ENCODE peak calls at places on chromosomes 6 and 20, in eight cellular contexts. J, R, M, B, P, O, N and T are unnamed samples.

GRCh38 chr6:142478117-142478516 is 176.3 kb downstream of the ADGRG6 start:
- DNase-seq in P (no peak), R (no peak), N (peak), J (peak), M (peak), O (no peak), B (no peak), T (no peak)

GRCh38 chr20:34708621-34709043 is 4.5 kb downstream of the TP53INP2 start:
- DNase-seq in J (peak), R (no peak), B (peak), M (peak), O (no peak), P (peak), N (peak), T (no peak)

GRCh38 chr20:57941121-57941522 is 231.3 kb upstream of the PMEPA1 start:
- DNase-seq in O (no peak), M (no peak), J (no peak), B (peak), R (no peak), N (no peak), P (no peak), T (no peak)

GRCh38 chr6:146857960-146858308 is 259.2 kb downstream of the ADGB start:
- DNase-seq in O (no peak), J (no peak), N (no peak), M (no peak), B (no peak), R (no peak), P (no peak), T (no peak)

GRCh38 chr20:61925555-61926252 is 140.0 kb downstream of the TAF4 start:
- DNase-seq in O (no peak), R (no peak), P (no peak), N (no peak), M (no peak), B (no peak), J (no peak), T (peak)

GRCh38 chr6:69894578-69895347 is 28.4 kb downstream of the COL19A1 start:
- DNase-seq in B (no peak), P (no peak), N (peak), J (peak), O (peak), R (no peak), M (no peak), T (peak)

GRCh38 chr6:41884957-41885356 is 10.2 kb downstream of the USP49 start:
- DNase-seq in O (no peak), N (no peak), B (no peak), R (no peak), M (no peak), P (no peak), J (no peak), T (no peak)

GRCh38 chr6:12576389-12576788 is 140.2 kb upstream of the PHACTR1 start:
- DNase-seq in O (peak), J (no peak), N (no peak), M (no peak), P (no peak), R (no peak), B (no peak), T (peak)

GRCh38 chr6:116309001-116309400 is 29.3 kb upstream of the TSPYL1 start:
- DNase-seq in N (no peak), J (no peak), M (no peak), B (no peak), O (no peak), R (no peak), P (no peak), T (no peak)

GRCh38 chr20:3084283-3084985 is at the start of gene AVP:
- DNase-seq in M (no peak), B (no peak), J (no peak), O (no peak), P (no peak), N (no peak), R (no peak), T (no peak)

GRCh38 chr6:7087066-7087465 is 20.7 kb upstream of the RREB1 start:
- DNase-seq in B (no peak), N (peak), O (no peak), P (no peak), M (peak), R (no peak), J (no peak), T (no peak)

GRCh38 chr20:58078741-58079522 is 149.5 kb downstream of the ANKRD60 start:
- DNase-seq in N (no peak), B (no peak), M (no peak), J (no peak), R (no peak), O (no peak), P (no peak), T (peak)

GRCh38 chr6:136424901-136425300 is 125.3 kb downstream of the MAP7 start:
- DNase-seq in R (no peak), O (no peak), M (no peak), P (no peak), J (no peak), N (no peak), B (no peak), T (no peak)

GRCh38 chr6:108616973-108617372 is 56.3 kb downstream of the FOXO3 start:
- DNase-seq in O (no peak), B (no peak), R (no peak), P (no peak), N (peak), J (no peak), M (no peak), T (no peak)

GRCh38 chr20:3890410-3890751 is 1.2 kb downstream of the PANK2 start:
- DNase-seq in N (no peak), B (no peak), J (peak), R (no peak), O (no peak), P (no peak), M (no peak), T (no peak)

GRCh38 chr6:75430631-75431345 is 62.8 kb downstream of the FILIP1 start:
- DNase-seq in B (no peak), R (no peak), P (no peak), M (peak), O (no peak), J (no peak), N (no peak), T (no peak)

GRCh38 chr6:87391334-87391733 is 16.4 kb upstream of the CFAP206 start:
- DNase-seq in N (peak), P (no peak), O (no peak), M (peak), R (no peak), B (no peak), J (peak), T (no peak)

GRCh38 chr20:48728042-48728837 is 99.6 kb downstream of the PREX1 start:
- DNase-seq in P (no peak), R (no peak), M (no peak), J (no peak), N (no peak), O (no peak), B (no peak), T (no peak)

GRCh38 chr20:24350923-24351368 is 118.5 kb upstream of the SYNDIG1 start:
- DNase-seq in J (no peak), B (no peak), O (peak), R (no peak), P (no peak), M (no peak), N (no peak), T (no peak)

GRCh38 chr20:41174782-41175181 is 37.4 kb downstream of the PLCG1 start:
- DNase-seq in O (no peak), P (peak), N (no peak), B (peak), J (no peak), M (peak), R (no peak), T (no peak)

GRCh38 chr20:41304413-41305079 is 13.0 kb downstream of the ZHX3 start:
- DNase-seq in R (no peak), N (no peak), M (no peak), B (no peak), J (no peak), P (no peak), O (no peak), T (no peak)

GRCh38 chr6:140833396-140833795 is 1299.3 kb upstream of the GJE1 start:
- DNase-seq in J (no peak), B (no peak), O (no peak), R (no peak), N (no peak), P (no peak), M (no peak), T (no peak)

GRCh38 chr20:57601211-57601570 is 19.0 kb downstream of the ZBP1 start:
- DNase-seq in P (no peak), R (no peak), N (no peak), B (no peak), M (no peak), O (no peak), J (no peak), T (no peak)

GRCh38 chr20:54668271-54669053 is 193.1 kb downstream of the DOK5 start:
- DNase-seq in M (peak), B (peak), O (no peak), P (no peak), N (peak), R (no peak), J (peak), T (no peak)

GRCh38 chr20:61260905-61261304 is 8.8 kb downstream of the CDH4 start:
- DNase-seq in N (no peak), B (no peak), J (no peak), R (no peak), O (no peak), P (no peak), M (no peak), T (no peak)

GRCh38 chr6:125363010-125363359 is 61.2 kb upstream of the HDDC2 start:
- DNase-seq in J (no peak), B (no peak), N (no peak), P (no peak), O (no peak), R (no peak), M (no peak), T (peak)

GRCh38 chr20:38724603-38725457 is 544 bp downstream of the SLC32A1 start:
- DNase-seq in M (peak), B (no peak), O (no peak), P (no peak), R (no peak), J (no peak), N (no peak), T (no peak)

GRCh38 chr20:46543033-46543432 is 7.4 kb downstream of the OCSTAMP start:
- DNase-seq in J (no peak), N (no peak), O (no peak), P (no peak), B (no peak), R (no peak), M (no peak), T (no peak)

GRCh38 chr6:47134476-47135189 is 92.5 kb upstream of the ADGRF1 start:
- DNase-seq in N (peak), J (no peak), M (no peak), R (peak), B (no peak), P (no peak), O (peak), T (peak)

GRCh38 chr6:105593805-105594231 is 190.9 kb upstream of the PREP start:
- DNase-seq in R (no peak), M (no peak), O (no peak), J (no peak), B (no peak), P (no peak), N (no peak), T (no peak)

GRCh38 chr20:50267041-50267865 is 76.6 kb downstream of the CEBPB start:
- DNase-seq in J (no peak), N (no peak), M (no peak), P (peak), R (no peak), O (no peak), B (peak), T (no peak)
- H3K4me3 ChIP-seq in J (no peak), N (no peak), M (no peak), P (no peak), R (no peak), O (no peak), B (no peak), T (no peak)

GRCh38 chr6:37381579-37381978 is 27.8 kb downstream of the RNF8 start:
- DNase-seq in M (peak), N (peak), B (peak), P (no peak), J (peak), R (peak), O (peak), T (peak)
- TF ChIP-seq CTCF in M (peak), N (peak), B (peak), P (peak), J (peak), R (peak), O (peak), T (peak)

GRCh38 chr6:39794231-39794630 is 2.1 kb downstream of the DAAM2 start:
- DNase-seq in J (no peak), R (no peak), O (no peak), M (no peak), B (no peak), P (no peak), N (no peak), T (no peak)
- H3K4me3 ChIP-seq in J (no peak), R (no peak), O (peak), M (no peak), B (peak), P (peak), N (no peak), T (no peak)

GRCh38 chr6:33620158-33620583 is 951 bp upstream of the ITPR3 start:
- DNase-seq in R (no peak), N (peak), B (peak), O (no peak), J (peak), P (no peak), M (peak), T (no peak)
- TF ChIP-seq CTCF in R (no peak), N (peak), B (no peak), O (peak), J (no peak), P (no peak), M (no peak), T (no peak)

GRCh38 chr6:3868544-3868943 is 19.4 kb downstream of the FAM50B start:
- DNase-seq in B (no peak), M (peak), O (no peak), P (no peak), N (no peak), J (no peak), R (no peak), T (peak)

GRCh38 chr6:3869284-3869631 is 20.1 kb downstream of the FAM50B start:
- DNase-seq in J (no peak), N (no peak), M (no peak), R (no peak), B (no peak), P (no peak), O (no peak), T (no peak)

GRCh38 chr6:3869632-3870527 is 20.7 kb downstream of the FAM50B start:
- DNase-seq in J (no peak), R (no peak), N (no peak), O (no peak), P (no peak), M (peak), B (peak), T (no peak)

GRCh38 chr6:3865463-3865862 is 16.3 kb downstream of the FAM50B start:
- DNase-seq in B (no peak), O (no peak), J (no peak), N (no peak), R (no peak), M (no peak), P (no peak), T (no peak)

DNA sequence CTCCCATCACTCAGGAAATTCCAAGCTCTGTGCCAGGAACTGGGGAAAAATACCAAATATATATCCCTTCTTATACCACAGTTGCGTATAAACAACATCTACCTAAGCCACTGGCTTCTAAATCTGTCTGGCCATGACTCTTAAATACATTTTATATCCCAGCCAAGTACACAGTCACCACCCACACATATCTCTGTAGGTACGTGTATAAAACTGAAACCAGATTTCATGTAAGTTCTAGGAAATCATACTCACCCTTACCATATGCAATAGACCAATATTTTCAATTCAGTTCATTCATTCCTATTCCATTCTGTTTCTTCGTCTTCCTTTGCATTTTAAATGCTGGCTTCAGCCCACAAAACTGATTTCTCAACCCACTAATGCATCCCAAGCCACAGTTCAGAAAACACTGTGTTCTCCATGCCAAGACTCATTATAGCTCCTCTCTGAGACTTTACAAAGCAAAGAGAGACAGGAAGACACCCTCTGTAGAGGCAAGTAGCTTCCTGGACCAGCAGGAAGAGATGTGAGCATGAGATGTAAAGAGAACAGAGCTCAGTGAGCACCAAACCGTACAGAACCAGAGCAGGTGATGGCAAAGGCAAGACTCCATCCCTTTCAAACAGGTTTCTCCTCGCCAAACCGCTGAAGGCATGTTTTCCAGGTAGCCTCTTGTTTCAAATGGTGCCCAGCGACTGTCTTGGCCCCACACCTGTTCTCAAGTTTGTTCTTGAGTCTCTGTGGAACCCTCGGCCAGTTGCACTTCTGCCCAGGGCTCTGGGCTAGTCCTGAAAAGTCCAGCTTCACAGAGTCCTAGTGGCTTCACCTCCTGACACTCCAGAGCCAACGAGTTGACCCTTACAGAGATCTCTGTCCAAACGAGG is 18.7 kb downstream of the FAM50B start:
- DNase-seq in R (no peak), J (no peak), P (no peak), B (no peak), M (no peak), N (no peak), O (no peak), T (no peak)
- H3K4me3 ChIP-seq in R (no peak), J (no peak), P (no peak), B (no peak), M (no peak), N (no peak), O (no peak), T (no peak)

GRCh38 chr20:11136691-11137090 is 462.9 kb upstream of the JAG1 start:
- DNase-seq in J (no peak), P (no peak), R (no peak), O (no peak), B (no peak), N (no peak), M (no peak), T (peak)

GRCh38 chr20:11130554-11131166 is 456.9 kb upstream of the JAG1 start:
- DNase-seq in J (peak), R (no peak), B (no peak), N (no peak), P (no peak), M (no peak), O (no peak), T (no peak)

GRCh38 chr20:11128131-11128831 is 454.5 kb upstream of the JAG1 start:
- DNase-seq in J (no peak), R (no peak), O (no peak), N (no peak), M (no peak), P (no peak), B (no peak), T (no peak)

GRCh38 chr20:11132819-11133341 is 459.1 kb upstream of the JAG1 start:
- DNase-seq in N (no peak), M (no peak), R (no peak), O (no peak), P (no peak), J (no peak), B (no peak), T (no peak)
- TF ChIP-seq CTCF in N (no peak), M (no peak), R (no peak), O (no peak), P (no peak), J (no peak), B (no peak), T (no peak)